ENCODE peak calls at places on chromosomes 2 and 18, in eight cellular contexts. One of them, this sample, is unnamed.

GRCh38 chr2:238042849-238043584 is 17.8 kb upstream of the SCLY start:
- DNase-seq in cardiac muscle cell: peak
- DNase-seq in Jurkat, Clone E6-1: no peak
- DNase-seq in mesothelial cell of epicardium: no peak
- DNase-seq in stimulated activated CD4-positive, alpha-beta T cell treated with anti-CD3 and anti-CD28 coated beads, Interleukin-2, amount 100 ng/mL, for 24 hours: no peak
- DNase-seq in left ventricle myocardium inferior: peak
- DNase-seq in activated CD4-positive, alpha-beta T cell treated with anti-CD3 and anti-CD28 coated beads, Interleukin-2, amount 10 ng/mL, durations not matched to agents 7 days and 5 days: no peak
- DNase-seq in G401: peak
- DNase-seq in this sample: no peak

GRCh38 chr2:42249284-42249683 is 80.1 kb downstream of the EML4 start:
- DNase-seq in Jurkat, Clone E6-1: no peak
- DNase-seq in stimulated activated CD4-positive, alpha-beta T cell treated with anti-CD3 and anti-CD28 coated beads, Interleukin-2, amount 100 ng/mL, for 24 hours: no peak
- DNase-seq in left ventricle myocardium inferior: no peak
- DNase-seq in mesothelial cell of epicardium: no peak
- DNase-seq in cardiac muscle cell: no peak
- DNase-seq in G401: no peak
- DNase-seq in activated CD4-positive, alpha-beta T cell treated with anti-CD3 and anti-CD28 coated beads, Interleukin-2, amount 10 ng/mL, durations not matched to agents 7 days and 5 days: no peak
- DNase-seq in this sample: no peak

GRCh38 chr18:21896732-21897336 is 156.2 kb downstream of the MIB1 start:
- DNase-seq in activated CD4-positive, alpha-beta T cell treated with anti-CD3 and anti-CD28 coated beads, Interleukin-2, amount 10 ng/mL, durations not matched to agents 7 days and 5 days: no peak
- DNase-seq in stimulated activated CD4-positive, alpha-beta T cell treated with anti-CD3 and anti-CD28 coated beads, Interleukin-2, amount 100 ng/mL, for 24 hours: no peak
- DNase-seq in mesothelial cell of epicardium: no peak
- DNase-seq in G401: no peak
- DNase-seq in left ventricle myocardium inferior: peak
- DNase-seq in Jurkat, Clone E6-1: no peak
- DNase-seq in cardiac muscle cell: peak
- DNase-seq in this sample: no peak

GRCh38 chr2:236568068-236568921 is 1.3 kb upstream of the ACKR3 start:
- DNase-seq in stimulated activated CD4-positive, alpha-beta T cell treated with anti-CD3 and anti-CD28 coated beads, Interleukin-2, amount 100 ng/mL, for 24 hours: peak
- DNase-seq in left ventricle myocardium inferior: peak
- DNase-seq in G401: peak
- DNase-seq in Jurkat, Clone E6-1: no peak
- DNase-seq in activated CD4-positive, alpha-beta T cell treated with anti-CD3 and anti-CD28 coated beads, Interleukin-2, amount 10 ng/mL, durations not matched to agents 7 days and 5 days: peak
- DNase-seq in mesothelial cell of epicardium: no peak
- DNase-seq in cardiac muscle cell: peak
- DNase-seq in this sample: no peak

GRCh38 chr2:170842785-170843184 is 26.1 kb downstream of the GAD1 start:
- DNase-seq in activated CD4-positive, alpha-beta T cell treated with anti-CD3 and anti-CD28 coated beads, Interleukin-2, amount 10 ng/mL, durations not matched to agents 7 days and 5 days: no peak
- DNase-seq in Jurkat, Clone E6-1: no peak
- DNase-seq in G401: no peak
- DNase-seq in mesothelial cell of epicardium: no peak
- DNase-seq in left ventricle myocardium inferior: no peak
- DNase-seq in stimulated activated CD4-positive, alpha-beta T cell treated with anti-CD3 and anti-CD28 coated beads, Interleukin-2, amount 100 ng/mL, for 24 hours: no peak
- DNase-seq in cardiac muscle cell: peak
- DNase-seq in this sample: no peak

GRCh38 chr2:196331143-196331542 is 159.8 kb upstream of the STK17B start:
- DNase-seq in activated CD4-positive, alpha-beta T cell treated with anti-CD3 and anti-CD28 coated beads, Interleukin-2, amount 10 ng/mL, durations not matched to agents 7 days and 5 days: no peak
- DNase-seq in G401: no peak
- DNase-seq in left ventricle myocardium inferior: no peak
- DNase-seq in stimulated activated CD4-positive, alpha-beta T cell treated with anti-CD3 and anti-CD28 coated beads, Interleukin-2, amount 100 ng/mL, for 24 hours: no peak
- DNase-seq in Jurkat, Clone E6-1: no peak
- DNase-seq in cardiac muscle cell: peak
- DNase-seq in mesothelial cell of epicardium: no peak
- DNase-seq in this sample: no peak

GRCh38 chr2:48633143-48633542 is 15.5 kb downstream of the GTF2A1L start:
- DNase-seq in activated CD4-positive, alpha-beta T cell treated with anti-CD3 and anti-CD28 coated beads, Interleukin-2, amount 10 ng/mL, durations not matched to agents 7 days and 5 days: no peak
- DNase-seq in G401: no peak
- DNase-seq in stimulated activated CD4-positive, alpha-beta T cell treated with anti-CD3 and anti-CD28 coated beads, Interleukin-2, amount 100 ng/mL, for 24 hours: no peak
- DNase-seq in left ventricle myocardium inferior: no peak
- DNase-seq in mesothelial cell of epicardium: no peak
- DNase-seq in cardiac muscle cell: peak
- DNase-seq in Jurkat, Clone E6-1: no peak
- DNase-seq in this sample: no peak

GRCh38 chr2:68110102-68110501 is 47.3 kb upstream of the C1D start:
- DNase-seq in mesothelial cell of epicardium: no peak
- DNase-seq in Jurkat, Clone E6-1: peak
- DNase-seq in cardiac muscle cell: no peak
- DNase-seq in left ventricle myocardium inferior: no peak
- DNase-seq in stimulated activated CD4-positive, alpha-beta T cell treated with anti-CD3 and anti-CD28 coated beads, Interleukin-2, amount 100 ng/mL, for 24 hours: no peak
- DNase-seq in G401: no peak
- DNase-seq in activated CD4-positive, alpha-beta T cell treated with anti-CD3 and anti-CD28 coated beads, Interleukin-2, amount 10 ng/mL, durations not matched to agents 7 days and 5 days: no peak
- DNase-seq in this sample: no peak

GRCh38 chr2:191264647-191265079 is 19.5 kb downstream of the MYO1B start:
- DNase-seq in stimulated activated CD4-positive, alpha-beta T cell treated with anti-CD3 and anti-CD28 coated beads, Interleukin-2, amount 100 ng/mL, for 24 hours: no peak
- DNase-seq in mesothelial cell of epicardium: no peak
- DNase-seq in Jurkat, Clone E6-1: no peak
- DNase-seq in activated CD4-positive, alpha-beta T cell treated with anti-CD3 and anti-CD28 coated beads, Interleukin-2, amount 10 ng/mL, durations not matched to agents 7 days and 5 days: no peak
- DNase-seq in cardiac muscle cell: peak
- DNase-seq in G401: no peak
- DNase-seq in left ventricle myocardium inferior: no peak
- DNase-seq in this sample: no peak

GRCh38 chr2:82795446-82795845 is 1663.6 kb downstream of the SUCLG1 start:
- DNase-seq in activated CD4-positive, alpha-beta T cell treated with anti-CD3 and anti-CD28 coated beads, Interleukin-2, amount 10 ng/mL, durations not matched to agents 7 days and 5 days: no peak
- DNase-seq in Jurkat, Clone E6-1: no peak
- DNase-seq in mesothelial cell of epicardium: no peak
- DNase-seq in stimulated activated CD4-positive, alpha-beta T cell treated with anti-CD3 and anti-CD28 coated beads, Interleukin-2, amount 100 ng/mL, for 24 hours: no peak
- DNase-seq in G401: no peak
- DNase-seq in cardiac muscle cell: peak
- DNase-seq in left ventricle myocardium inferior: no peak
- DNase-seq in this sample: no peak

GRCh38 chr18:69845588-69846506 is 101.8 kb downstream of the CD226 start:
- DNase-seq in left ventricle myocardium inferior: no peak
- DNase-seq in G401: peak
- DNase-seq in stimulated activated CD4-positive, alpha-beta T cell treated with anti-CD3 and anti-CD28 coated beads, Interleukin-2, amount 100 ng/mL, for 24 hours: no peak
- DNase-seq in activated CD4-positive, alpha-beta T cell treated with anti-CD3 and anti-CD28 coated beads, Interleukin-2, amount 10 ng/mL, durations not matched to agents 7 days and 5 days: no peak
- DNase-seq in Jurkat, Clone E6-1: peak
- DNase-seq in mesothelial cell of epicardium: no peak
- DNase-seq in cardiac muscle cell: peak
- DNase-seq in this sample: no peak

GRCh38 chr2:25756444-25757022 is 83.2 kb upstream of the DTNB start:
- DNase-seq in activated CD4-positive, alpha-beta T cell treated with anti-CD3 and anti-CD28 coated beads, Interleukin-2, amount 10 ng/mL, durations not matched to agents 7 days and 5 days: no peak
- DNase-seq in left ventricle myocardium inferior: no peak
- DNase-seq in Jurkat, Clone E6-1: no peak
- DNase-seq in cardiac muscle cell: no peak
- DNase-seq in mesothelial cell of epicardium: no peak
- DNase-seq in G401: no peak
- DNase-seq in stimulated activated CD4-positive, alpha-beta T cell treated with anti-CD3 and anti-CD28 coated beads, Interleukin-2, amount 100 ng/mL, for 24 hours: no peak
- DNase-seq in this sample: no peak

GRCh38 chr2:84301717-84302116 is 157.4 kb downstream of the SUCLG1 start:
- DNase-seq in G401: no peak
- DNase-seq in activated CD4-positive, alpha-beta T cell treated with anti-CD3 and anti-CD28 coated beads, Interleukin-2, amount 10 ng/mL, durations not matched to agents 7 days and 5 days: no peak
- DNase-seq in cardiac muscle cell: no peak
- DNase-seq in Jurkat, Clone E6-1: no peak
- DNase-seq in stimulated activated CD4-positive, alpha-beta T cell treated with anti-CD3 and anti-CD28 coated beads, Interleukin-2, amount 100 ng/mL, for 24 hours: no peak
- DNase-seq in mesothelial cell of epicardium: no peak
- DNase-seq in left ventricle myocardium inferior: no peak
- DNase-seq in this sample: peak